ENCODE peak calls at places on chromosomes 5 and 9, in nine cellular contexts. N is prostate gland, T is transverse colon, X is HCT116, V is IMR-90, P is Peyer's patch, I is heart left ventricle, Z is suprapubic skin, E is A549. D is an unnamed sample.

GRCh38 chr9:89776795-89777194 is 172.0 kb downstream of the GADD45G start:
- DNase-seq in N (no peak), V (no peak), X (no peak), I (no peak), Z (no peak), P (no peak), T (no peak), E (no peak), D (no peak)

GRCh38 chr9:137669261-137669672 is 50.5 kb downstream of the EHMT1 start:
- DNase-seq in N (no peak), E (peak), Z (no peak), V (no peak), X (no peak), I (no peak), T (no peak), P (peak), D (no peak)

GRCh38 chr5:150068472-150068871 is 17.9 kb downstream of the CSF1R start:
- DNase-seq in E (no peak), I (no peak), Z (no peak), V (no peak), N (no peak), P (no peak), T (no peak), X (no peak), D (no peak)

GRCh38 chr5:72224946-72225427 is 95.1 kb downstream of the MRPS27 start:
- DNase-seq in I (no peak), Z (no peak), V (peak), T (no peak), X (no peak), N (no peak), P (no peak), E (no peak), D (no peak)

GRCh38 chr9:87594218-87594617 is 96.6 kb downstream of the DAPK1 start:
- DNase-seq in E (no peak), N (no peak), I (no peak), V (peak), Z (no peak), P (no peak), T (no peak), X (no peak), D (no peak)

GRCh38 chr5:35136386-35136785 is 88.6 kb upstream of the AGXT2 start:
- DNase-seq in X (no peak), I (no peak), Z (no peak), E (peak), T (no peak), P (no peak), N (no peak), V (peak), D (no peak)

GRCh38 chr9:3662671-3663070 is 136.9 kb upstream of the RFX3 start:
- DNase-seq in P (no peak), Z (no peak), V (peak), E (no peak), N (no peak), I (no peak), T (no peak), X (no peak), D (no peak)

GRCh38 chr5:16952968-16953671 is 17.0 kb upstream of the MYO10 start:
- DNase-seq in E (no peak), T (no peak), V (no peak), N (no peak), P (peak), Z (no peak), I (no peak), X (no peak), D (no peak)

GRCh38 chr5:60504342-60504741 is 195.6 kb downstream of the DEPDC1B start:
- DNase-seq in X (no peak), E (no peak), N (no peak), Z (no peak), T (no peak), V (no peak), I (no peak), P (no peak), D (no peak)

GRCh38 chr5:139755892-139756671 is 39.5 kb upstream of the PSD2 start:
- DNase-seq in Z (no peak), X (no peak), E (no peak), V (no peak), N (no peak), P (peak), I (no peak), T (no peak), D (no peak)

GRCh38 chr5:107805166-107805565 is 134.4 kb upstream of the EFNA5 start:
- DNase-seq in P (no peak), E (no peak), I (no peak), T (no peak), X (no peak), N (no peak), Z (no peak), V (no peak), D (no peak)
- TF ChIP-seq POLR2A in P (no peak), E (no peak), I (no peak), T (no peak), X (no peak), N (no peak), Z (no peak), V (no peak), D (no peak)

GRCh38 chr5:143214458-143214857 is 189.0 kb downstream of the NR3C1 start:
- DNase-seq in P (no peak), Z (no peak), E (no peak), T (no peak), V (no peak), N (no peak), X (no peak), I (no peak), D (no peak)
- TF ChIP-seq CTCF in P (no peak), Z (no peak), E (no peak), T (no peak), V (no peak), N (no peak), X (no peak), I (no peak), D (no peak)

GRCh38 chr5:97355775-97356174 is 172.7 kb upstream of the RIOK2 start:
- DNase-seq in T (no peak), X (no peak), P (no peak), E (no peak), V (no peak), N (no peak), I (no peak), Z (no peak), D (no peak)
- TF ChIP-seq POLR2A in T (no peak), X (no peak), P (no peak), E (no peak), V (no peak), N (no peak), I (no peak), Z (no peak), D (no peak)

DNA sequence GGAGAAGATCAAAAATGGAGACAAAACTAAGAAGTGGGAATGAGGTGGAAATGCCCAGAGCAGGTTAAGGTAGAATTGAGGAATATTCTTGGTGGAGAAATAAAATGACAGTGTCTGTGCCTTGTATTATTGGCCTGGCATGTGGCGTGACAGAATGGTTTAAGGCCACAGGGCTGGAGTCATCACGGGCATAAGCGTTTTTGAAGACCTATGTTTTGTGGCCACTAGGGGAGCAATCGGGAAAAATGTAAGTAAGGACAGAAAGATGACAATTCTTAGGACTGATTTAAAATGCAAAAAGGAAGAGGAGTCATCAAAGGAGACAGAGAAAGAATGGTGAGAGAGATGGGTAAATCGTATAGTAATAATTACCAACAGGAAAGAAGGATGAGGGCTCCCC is 72.2 kb upstream of the EPB41L4A start:
- DNase-seq in I (no peak), P (no peak), Z (no peak), V (peak), E (peak), N (no peak), X (peak), T (no peak), D (no peak)
- TF ChIP-seq CTCF in I (no peak), P (peak), Z (no peak), V (peak), E (peak), N (no peak), X (no peak), T (no peak), D (no peak)

DNA sequence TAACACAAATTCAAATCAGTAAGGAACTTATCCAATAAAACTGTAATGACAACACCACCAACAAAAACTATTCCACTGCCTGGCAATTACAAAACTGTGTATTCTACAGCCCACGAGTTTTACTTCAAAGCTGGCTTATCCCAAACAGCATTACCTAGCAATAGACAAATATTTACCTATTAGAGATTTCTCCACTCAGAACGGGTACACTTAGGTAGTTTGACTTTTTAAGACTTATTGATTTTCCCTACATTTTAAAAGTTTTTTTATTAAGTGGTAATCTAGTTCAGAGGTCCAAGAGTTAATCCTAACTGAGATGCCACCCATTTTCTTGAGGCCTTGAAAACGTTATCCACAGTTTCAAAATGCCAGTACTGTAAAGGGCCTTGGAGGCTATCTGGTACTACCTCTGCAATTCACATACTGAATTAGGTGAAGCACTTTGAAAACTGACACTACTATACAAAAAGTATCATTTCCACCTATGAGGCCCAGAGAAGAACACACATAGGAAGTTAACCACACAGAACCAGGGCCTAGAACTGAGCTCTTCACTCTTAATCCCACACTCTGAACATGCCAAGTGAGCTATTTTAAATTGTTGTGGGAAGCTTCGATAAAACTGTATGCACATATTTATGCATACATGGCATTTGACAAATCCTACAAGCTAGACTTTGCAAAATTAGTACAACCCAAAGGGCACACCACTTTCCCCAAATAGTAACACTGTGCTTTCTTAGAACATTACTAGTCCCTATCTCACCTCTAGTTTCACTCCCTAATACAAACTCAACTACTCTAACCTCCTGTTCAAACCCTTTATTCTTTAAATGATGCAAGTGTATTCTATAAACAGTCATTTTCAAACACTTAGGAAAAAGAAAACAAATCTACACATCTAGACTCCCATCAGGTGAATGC is 2.1 kb downstream of the NADK2 start:
- DNase-seq in P (no peak), E (no peak), V (no peak), Z (no peak), N (no peak), T (no peak), I (no peak), X (no peak), D (no peak)
- TF ChIP-seq POLR2A in P (no peak), E (no peak), V (no peak), Z (no peak), N (no peak), T (no peak), I (no peak), X (no peak), D (no peak)

GRCh38 chr9:109283012-109283411 is 37.8 kb downstream of the EPB41L4B start:
- DNase-seq in I (no peak), T (no peak), Z (no peak), E (no peak), P (no peak), N (no peak), V (no peak), X (no peak), D (no peak)

GRCh38 chr9:109281518-109281917 is 39.3 kb downstream of the EPB41L4B start:
- DNase-seq in P (no peak), I (no peak), V (no peak), E (no peak), Z (no peak), X (no peak), T (no peak), N (no peak), D (no peak)

GRCh38 chr9:109278848-109279247 is 42.0 kb downstream of the EPB41L4B start:
- DNase-seq in T (no peak), Z (no peak), X (no peak), E (no peak), P (no peak), V (no peak), N (no peak), I (no peak), D (no peak)

GRCh38 chr9:109278216-109278615 is 42.6 kb downstream of the EPB41L4B start:
- DNase-seq in P (no peak), I (no peak), N (no peak), X (no peak), Z (no peak), E (no peak), V (no peak), T (no peak), D (no peak)

GRCh38 chr9:109282302-109282701 is 38.6 kb downstream of the EPB41L4B start:
- DNase-seq in I (no peak), Z (no peak), P (no peak), V (no peak), T (no peak), E (no peak), X (no peak), N (no peak), D (no peak)
- TF ChIP-seq CTCF in I (no peak), Z (no peak), P (no peak), V (no peak), T (no peak), E (no peak), X (no peak), N (no peak), D (no peak)